ENCODE peak calls at places on chromosome 1, in seven cellular contexts. D is psoas muscle; P is lower lobe of right lung; K is BJ; L is activated CD8-positive, alpha-beta T cell treated with anti-CD3 and anti-CD28 coated beads for 36 hours; W is brain microvascular endothelial cell; X is progenitor cell of endocrine pancreas. N is an unnamed sample.

GRCh38 chr1:8911416-8912309 is 33.2 kb upstream of the ENO1 start:
- DNase-seq in K (no peak), X (no peak), W (no peak), P (no peak), L (no peak), D (no peak), N (no peak)

GRCh38 chr1:41500781-41501518 is 16.5 kb upstream of the EDN2 start:
- DNase-seq in L (no peak), X (no peak), K (no peak), W (peak; percentile 34), P (no peak), D (no peak), N (no peak)

GRCh38 chr1:116852910-116853309 is 56.8 kb upstream of the PTGFRN start:
- DNase-seq in X (no peak), L (no peak), W (peak; percentile 58), K (no peak), P (no peak), D (no peak), N (no peak)

GRCh38 chr1:44361478-44361877 is 6.4 kb upstream of the ERI3 start:
- DNase-seq in L (no peak), D (no peak), K (no peak), P (no peak), W (no peak), X (no peak), N (no peak)

GRCh38 chr1:115980998-115981993 is 5.0 kb downstream of the SLC22A15 start:
- DNase-seq in X (no peak), P (no peak), L (peak; percentile 18), D (no peak), W (no peak), K (no peak), N (peak; percentile 59)

GRCh38 chr1:114032271-114033218 is 53.3 kb downstream of the OLFML3 start:
- DNase-seq in P (no peak), X (no peak), L (no peak), D (no peak), W (peak; percentile 70), K (peak; percentile 18), N (no peak)

GRCh38 chr1:93346472-93346991 is 825 bp downstream of the DR1 start:
- DNase-seq in P (no peak), D (no peak), X (no peak), W (no peak), K (no peak), L (peak; percentile 58), N (peak; percentile 44)

GRCh38 chr1:9258629-9259028 is 24.1 kb downstream of the H6PD start:
- DNase-seq in X (no peak), W (no peak), K (no peak), L (no peak), P (no peak), D (no peak), N (no peak)

GRCh38 chr1:15012822-15013221 is 140.7 kb upstream of the TMEM51 start:
- DNase-seq in D (no peak), K (no peak), W (no peak), P (no peak), X (no peak), L (no peak), N (no peak)

GRCh38 chr1:8903410-8903809 is 24.9 kb upstream of the ENO1 start:
- DNase-seq in X (no peak), K (no peak), P (no peak), L (peak; percentile 69), D (no peak), W (no peak), N (no peak)

GRCh38 chr1:30379684-30380624 is 343.4 kb downstream of the MATN1 start:
- DNase-seq in P (no peak), L (peak; percentile 56), W (peak; percentile 61), K (peak; percentile 26), D (no peak), X (peak; percentile 45), N (peak; percentile 91)

GRCh38 chr1:153563339-153563952 is 2.2 kb downstream of the S100A2 start:
- DNase-seq in W (no peak), D (peak; percentile 30), K (no peak), P (peak; percentile 33), L (no peak), X (no peak), N (no peak)

GRCh38 chr1:107535091-107535490 is 394.3 kb downstream of the NTNG1 start:
- DNase-seq in L (no peak), D (no peak), W (no peak), K (no peak), P (no peak), X (no peak), N (peak; percentile 30)

GRCh38 chr1:168531605-168532345 is 12.0 kb downstream of the XCL2 start:
- DNase-seq in D (no peak), P (no peak), K (no peak), W (no peak), X (no peak), L (no peak), N (no peak)

GRCh38 chr1:101781437-101781836 is 215.3 kb downstream of the OLFM3 start:
- DNase-seq in P (no peak), K (no peak), W (no peak), L (no peak), X (no peak), D (no peak), N (no peak)

GRCh38 chr1:103489881-103490280 is 35.6 kb upstream of the RNPC3 start:
- DNase-seq in D (no peak), K (no peak), X (no peak), W (no peak), L (no peak), P (no peak), N (no peak)

GRCh38 chr1:15975358-15975804 is 520 bp downstream of the ZBTB17 start:
- DNase-seq in K (no peak), L (peak; percentile 89), W (peak; percentile 43), X (peak; percentile 44), P (peak; percentile 65), D (peak; percentile 72), N (peak; percentile 84)

DNA sequence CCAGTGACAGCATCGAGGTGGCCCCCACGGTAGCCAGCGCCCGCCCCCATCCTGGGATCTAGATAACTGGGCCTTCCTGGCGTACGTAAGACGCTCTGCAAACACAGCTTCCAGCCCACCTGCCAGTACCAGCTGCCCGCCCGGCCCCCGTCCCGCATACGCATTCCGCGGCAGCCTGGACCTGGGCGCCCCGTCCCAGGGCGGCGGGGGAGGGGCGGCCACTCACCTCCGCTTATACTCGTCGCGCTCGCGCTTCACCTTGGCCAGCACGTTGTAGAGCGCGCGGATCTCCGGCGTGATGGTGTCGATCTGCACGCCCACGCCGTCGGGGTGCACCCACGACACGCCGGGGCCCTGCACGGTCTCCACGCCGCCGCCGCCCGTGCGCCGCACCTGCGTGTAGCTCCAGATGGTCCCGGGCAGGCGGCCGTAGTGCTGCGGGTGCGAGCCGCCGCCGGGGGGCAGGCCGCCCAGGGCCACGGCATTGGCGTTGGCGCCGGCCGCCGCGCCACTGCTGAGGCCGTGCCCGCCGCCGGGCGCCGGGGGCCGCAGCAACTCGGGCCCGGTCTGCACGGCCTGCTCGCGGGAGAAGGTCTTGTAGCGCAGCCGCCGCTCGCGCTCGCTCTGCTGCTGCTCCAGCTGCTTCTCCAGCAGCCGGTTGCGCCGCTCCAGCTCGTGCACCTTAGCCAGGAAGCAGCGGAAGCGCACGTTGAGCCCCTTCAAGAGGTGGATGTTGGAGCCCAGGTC is 861 bp downstream of the IFFO2 start:
- DNase-seq in X (peak; percentile 53), L (peak; percentile 70), K (no peak), P (peak; percentile 73), W (no peak), D (peak; percentile 74), N (peak; percentile 57)
- TF ChIP-seq CTCF in X (peak; percentile 26), L (no peak), K (no peak), P (no peak), W (no peak), D (peak; percentile 13), N (peak; percentile 51)

DNA sequence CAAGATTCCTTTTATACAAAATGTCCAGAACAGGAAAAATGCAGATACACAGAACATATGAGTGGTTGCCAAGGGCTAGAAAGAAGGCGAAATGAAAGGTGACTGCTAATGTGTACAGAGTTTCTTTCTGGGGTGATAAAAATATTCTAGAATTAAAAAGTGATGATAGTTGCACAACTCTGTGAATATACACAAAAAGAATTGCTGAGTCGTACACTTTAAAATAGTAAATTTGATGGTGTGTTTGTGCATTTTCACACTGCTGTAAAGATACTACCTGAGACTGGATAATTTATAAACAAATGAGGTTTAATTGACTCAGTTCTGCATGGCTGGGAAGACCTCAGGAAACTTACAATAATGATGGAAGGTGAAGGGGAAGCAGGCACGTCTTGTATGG is 23.9 kb downstream of the KLHDC7A start:
- DNase-seq in X (no peak), W (no peak), K (no peak), P (no peak), L (no peak), D (no peak), N (no peak)
- TF ChIP-seq CTCF in X (no peak), W (no peak), K (no peak), P (no peak), L (no peak), D (no peak), N (no peak)

DNA sequence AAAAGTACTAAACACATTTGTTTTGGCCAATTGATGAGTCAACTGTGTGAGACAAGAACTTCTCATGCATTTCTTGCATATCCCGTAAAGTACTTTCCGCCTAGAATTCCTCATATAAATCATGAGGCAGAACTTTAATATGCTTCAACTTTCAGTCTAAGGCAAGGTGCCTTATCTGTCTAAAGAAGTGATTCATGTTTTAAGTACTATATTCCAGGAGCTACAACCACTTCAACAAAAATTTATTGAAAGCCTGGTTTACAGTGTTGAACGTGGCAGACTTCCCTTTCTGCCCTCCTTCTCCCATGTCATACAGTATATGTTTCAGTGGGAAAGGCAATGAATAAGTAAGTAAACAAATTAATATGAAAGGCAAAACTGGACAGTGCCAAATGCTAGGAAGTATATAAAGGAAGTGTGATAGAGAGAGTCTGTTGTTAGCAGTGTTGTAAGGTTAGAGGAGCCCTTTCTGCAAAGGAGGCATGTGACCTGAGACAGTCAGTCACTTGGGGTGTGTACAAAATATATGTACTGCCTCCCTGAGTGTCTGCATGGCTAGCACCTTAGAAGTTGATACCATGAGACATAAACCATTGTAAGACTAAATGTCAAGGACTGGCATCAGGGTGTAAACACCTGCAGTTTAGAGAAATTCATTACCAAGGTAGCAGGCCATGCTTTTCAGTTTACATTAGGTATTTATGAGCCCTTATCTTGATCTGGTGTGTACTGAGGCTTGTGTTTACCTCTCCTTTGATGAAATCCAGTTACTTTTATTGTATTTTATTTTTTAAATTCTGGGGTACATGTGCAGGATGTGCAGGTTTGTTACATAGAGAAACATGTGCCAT is 362.3 kb downstream of the SRGAP2C start:
- DNase-seq in W (no peak), P (no peak), L (no peak), X (no peak), K (peak; percentile 14), D (no peak), N (no peak)
- TF ChIP-seq CTCF in W (no peak), P (no peak), L (no peak), X (no peak), K (no peak), D (no peak), N (no peak)

GRCh38 chr1:3824650-3825049 is 28.4 kb upstream of the LRRC47 start:
- DNase-seq in L (no peak), D (no peak), K (no peak), W (no peak), P (peak; percentile 11), X (no peak), N (no peak)

GRCh38 chr1:3822421-3822820 is 26.1 kb upstream of the LRRC47 start:
- DNase-seq in D (no peak), X (no peak), L (no peak), W (no peak), K (no peak), P (peak; percentile 30), N (no peak)

GRCh38 chr1:3821934-3822307 is 25.6 kb upstream of the LRRC47 start:
- DNase-seq in D (no peak), K (no peak), P (peak; percentile 20), L (no peak), X (no peak), W (no peak), N (no peak)

GRCh38 chr1:3831689-3832088 is 25.3 kb downstream of the CEP104 start:
- DNase-seq in W (no peak), D (no peak), L (no peak), K (peak; percentile 76), P (no peak), X (no peak), N (no peak)

GRCh38 chr1:3827813-3828307 is 29.2 kb downstream of the CEP104 start:
- DNase-seq in K (no peak), W (no peak), L (no peak), D (no peak), X (no peak), P (no peak), N (no peak)
- TF ChIP-seq CTCF in K (no peak), W (peak; percentile 18), L (no peak), D (no peak), X (no peak), P (no peak), N (peak; percentile 3)

N was measured in GM13976.